ENCODE peak calls at places on chromosomes 13 and 19, in nine cellular contexts. E is RPMI8226; W is stimulated activated naive CD4-positive, alpha-beta T cell; T is left colon; M is GDM1; P is stimulated activated CD4-positive, alpha-beta T cell treated with anti-CD3 and anti-CD28 coated beads, Interleukin-2, amount 100 ng/mL, for 24 hours; D is hepatic stellate cell; B is body of pancreas; Q is BJ. O is an unnamed sample.

GRCh38 chr19:5697022-5697889 is 7.2 kb downstream of the RPL36 start:
- DNase-seq in W (no peak), P (no peak), B (peak), E (no peak), M (no peak), Q (no peak), D (no peak), T (no peak), O (no peak)

GRCh38 chr13:84049442-84049841 is 167.2 kb upstream of the SLITRK1 start:
- DNase-seq in E (no peak), T (no peak), B (no peak), M (no peak), W (no peak), P (no peak), D (no peak), Q (no peak), O (no peak)

GRCh38 chr13:87777395-87777794 is 106.2 kb downstream of the SLITRK5 start:
- DNase-seq in T (no peak), Q (no peak), E (peak), W (no peak), M (no peak), B (no peak), P (no peak), D (no peak), O (no peak)

GRCh38 chr13:29743229-29743786 is 107.1 kb downstream of the UBL3 start:
- DNase-seq in T (no peak), W (no peak), E (no peak), D (no peak), B (no peak), Q (peak), P (no peak), M (no peak), O (no peak)

GRCh38 chr19:15702590-15702930 is 25.3 kb upstream of the OR10H2 start:
- DNase-seq in W (no peak), D (no peak), Q (no peak), E (peak), B (peak), P (peak), M (no peak), T (peak), O (peak)

GRCh38 chr13:39577833-39578232 is 25.2 kb downstream of the LHFPL6 start:
- DNase-seq in E (no peak), P (no peak), D (no peak), W (no peak), B (no peak), Q (no peak), T (no peak), M (no peak), O (no peak)

GRCh38 chr13:50389726-50390125 is 374.5 kb downstream of the KCNRG start:
- DNase-seq in T (no peak), B (no peak), E (no peak), M (no peak), D (no peak), P (no peak), Q (no peak), W (no peak), O (no peak)

GRCh38 chr19:33301900-33302174 is 497 bp downstream of the CEBPA start:
- DNase-seq in W (no peak), B (no peak), D (no peak), M (no peak), Q (no peak), T (no peak), E (no peak), P (no peak), O (peak)

GRCh38 chr13:24148414-24149305 is 11.9 kb upstream of the SPATA13 start:
- DNase-seq in B (peak), T (no peak), D (peak), Q (peak), M (no peak), P (no peak), W (no peak), E (no peak), O (no peak)

GRCh38 chr19:45499196-45500180 is 1.2 kb downstream of the PPM1N start:
- DNase-seq in P (peak), B (no peak), W (peak), M (no peak), Q (no peak), E (peak), D (no peak), T (peak), O (peak)

GRCh38 chr13:98524793-98525192 is 52.1 kb downstream of the STK24 start:
- DNase-seq in P (no peak), E (no peak), Q (no peak), M (no peak), B (no peak), W (no peak), T (no peak), D (no peak), O (no peak)

GRCh38 chr13:42017264-42017663 is 31.2 kb upstream of the DGKH start:
- DNase-seq in Q (no peak), P (no peak), M (no peak), T (no peak), E (no peak), W (no peak), D (no peak), B (no peak), O (no peak)

GRCh38 chr19:38307597-38307996 is 3.5 kb downstream of the C19orf33 start:
- DNase-seq in W (no peak), P (no peak), T (no peak), B (no peak), E (no peak), D (no peak), Q (no peak), M (no peak), O (no peak)

GRCh38 chr19:16441661-16442071 is 30.1 kb downstream of the EPS15L1 start:
- DNase-seq in T (no peak), W (peak), E (no peak), M (no peak), B (no peak), P (peak), Q (no peak), D (no peak), O (no peak)

GRCh38 chr19:13781547-13781946 is 7.3 kb downstream of the C19orf53 start:
- DNase-seq in P (peak), M (no peak), B (no peak), Q (peak), E (no peak), T (peak), D (peak), W (no peak), O (no peak)

GRCh38 chr13:30037306-30037705 is 186.9 kb upstream of the UBL3 start:
- DNase-seq in W (no peak), Q (no peak), B (no peak), M (no peak), D (no peak), E (no peak), T (no peak), P (no peak), O (no peak)

GRCh38 chr19:8320564-8321066 is 560 bp downstream of the NDUFA7 start:
- DNase-seq in E (peak), D (no peak), T (peak), M (no peak), Q (no peak), B (no peak), W (no peak), P (peak), O (no peak)

GRCh38 chr13:103634066-103634465 is 567.8 kb upstream of the SLC10A2 start:
- DNase-seq in P (no peak), Q (no peak), E (no peak), T (no peak), B (no peak), M (no peak), D (no peak), W (no peak), O (no peak)